ENCODE peak calls at places on chromosomes 11 and 22, in six cellular contexts. N is K562, S is HepG2, L is endothelial cell of umbilical vein, U is GM12878, C is NB4. W is an unnamed sample.
A peak's percentile ranks its signal among the peaks of the same experiment; 100 is the strongest.

GRCh38 chr11:66739983-66740382 is 11.0 kb upstream of the SPTBN2 start:
- DNase-seq in L (peak; percentile 58), U (no peak), C (no peak), S (no peak), N (no peak), W (no peak)

GRCh38 chr11:74468521-74469280 is 1.4 kb upstream of the KCNE3 start:
- DNase-seq in L (no peak), S (no peak), U (no peak), C (no peak), N (no peak), W (no peak)

GRCh38 chr11:126123686-126124085 is 61.0 kb upstream of the CDON start:
- DNase-seq in L (no peak), N (no peak), S (no peak), U (no peak), C (peak; percentile 67), W (no peak)

GRCh38 chr11:955154-956049 is 29.7 kb downstream of the AP2A2 start:
- DNase-seq in N (no peak), U (no peak), C (no peak), S (no peak), L (no peak), W (no peak)

GRCh38 chr11:20451568-20451967 is 64.1 kb downstream of the PRMT3 start:
- DNase-seq in N (no peak), U (no peak), S (no peak), C (peak; percentile 14), L (no peak), W (no peak)

GRCh38 chr11:118202599-118203422 is 22.0 kb downstream of the JAML start:
- DNase-seq in N (no peak), S (peak; percentile 94), L (no peak), C (no peak), U (no peak), W (no peak)

GRCh38 chr11:93829598-93829997 is 20.8 kb downstream of the VSTM5 start:
- DNase-seq in C (no peak), S (no peak), U (no peak), N (no peak), L (no peak), W (no peak)

GRCh38 chr11:22459053-22459452 is 120.9 kb downstream of the SLC17A6 start:
- DNase-seq in S (no peak), U (no peak), C (no peak), N (no peak), L (peak; percentile 83), W (no peak)

GRCh38 chr11:11669447-11669846 is 47.6 kb upstream of the GALNT18 start:
- DNase-seq in C (no peak), U (no peak), N (no peak), S (no peak), L (no peak), W (no peak)

GRCh38 chr11:69344570-69345145 is 50.7 kb downstream of the MYEOV start:
- DNase-seq in S (no peak), L (no peak), C (no peak), N (no peak), U (no peak), W (no peak)

GRCh38 chr11:63553759-63554158 is 9.4 kb downstream of the PLAAT2 start:
- DNase-seq in L (no peak), N (no peak), C (peak; percentile 70), U (no peak), S (no peak), W (no peak)

GRCh38 chr11:87384078-87384729 is 346.5 kb downstream of the TMEM135 start:
- DNase-seq in C (no peak), N (no peak), L (no peak), U (no peak), S (no peak), W (no peak)

GRCh38 chr11:118928870-118929495 is 3.3 kb upstream of the BCL9L start:
- DNase-seq in S (peak; percentile 36), L (peak; percentile 79), N (peak; percentile 58), C (no peak), U (no peak), W (no peak)

GRCh38 chr22:20853236-20853660 is 5.4 kb downstream of the PI4KA start:
- DNase-seq in S (no peak), C (no peak), U (no peak), L (no peak), N (peak; percentile 68), W (no peak)

GRCh38 chr11:28463826-28464225 is 355.6 kb downstream of the METTL15 start:
- DNase-seq in N (no peak), S (no peak), C (no peak), U (no peak), L (no peak), W (no peak)

GRCh38 chr11:76770642-76771445 is 12.3 kb upstream of the TSKU start:
- DNase-seq in L (no peak), C (peak; percentile 42), S (peak; percentile 69), U (no peak), N (no peak), W (peak; percentile 98)

GRCh38 chr11:107581147-107581546 is 9.8 kb upstream of the ELMOD1 start:
- DNase-seq in U (no peak), N (no peak), L (no peak), S (no peak), C (no peak), W (no peak)

GRCh38 chr22:48379371-48379770 is 1448.3 kb downstream of the BRD1 start:
- DNase-seq in S (no peak), U (no peak), L (no peak), C (no peak), N (no peak), W (no peak)

GRCh38 chr11:66686801-66687750 is 9.4 kb upstream of the RBM4B start:
- DNase-seq in S (no peak), U (no peak), L (no peak), N (no peak), C (no peak), W (no peak)

GRCh38 chr11:17371614-17372013 is 16.8 kb downstream of the KCNJ11 start:
- DNase-seq in S (no peak), C (peak; percentile 59), L (no peak), N (peak; percentile 64), U (no peak), W (peak; percentile 58)

GRCh38 chr11:121067026-121067425 is 34.0 kb upstream of the TECTA start:
- DNase-seq in C (no peak), U (no peak), S (no peak), L (no peak), N (no peak), W (no peak)

GRCh38 chr11:2248242-2248641 is 22.1 kb downstream of the ASCL2 start:
- DNase-seq in S (no peak), N (no peak), C (no peak), L (no peak), U (no peak), W (no peak)

GRCh38 chr22:31451709-31452571 is 37.7 kb downstream of the EIF4ENIF1 start:
- DNase-seq in N (peak; percentile 27), U (peak; percentile 15), L (peak; percentile 59), S (peak; percentile 57), C (peak; percentile 54), W (peak; percentile 52)

GRCh38 chr11:86499723-86500129 is 125.0 kb downstream of the CCDC81 start:
- DNase-seq in S (peak; percentile 73), L (no peak), C (no peak), U (no peak), N (no peak), W (no peak)

GRCh38 chr22:43337385-43337784 is 5.8 kb downstream of the SCUBE1 start:
- DNase-seq in S (no peak), C (no peak), L (no peak), N (no peak), U (no peak), W (no peak)

GRCh38 chr11:69462106-69463045 is 19.1 kb upstream of the LINC01488 start:
- DNase-seq in C (no peak), S (no peak), N (no peak), U (no peak), L (no peak), W (no peak)

GRCh38 chr11:117239295-117239694 is 6.8 kb downstream of the RNF214 start:
- DNase-seq in N (no peak), C (peak; percentile 17), U (no peak), S (no peak), L (peak; percentile 59), W (peak; percentile 71)

GRCh38 chr11:46920709-46921108 is 2.4 kb upstream of the LRP4 start:
- DNase-seq in S (peak; percentile 29), N (no peak), C (no peak), U (no peak), L (peak; percentile 66), W (peak; percentile 63)

GRCh38 chr11:130849215-130849568 is 67.1 kb downstream of the SNX19 start:
- DNase-seq in L (no peak), N (no peak), U (no peak), C (no peak), S (no peak), W (no peak)
- TF ChIP-seq MYC in L (no peak), N (no peak), U (no peak), C (no peak), S (no peak), W (no peak)

GRCh38 chr22:37448521-37449150 is 21.4 kb upstream of the ELFN2 start:
- DNase-seq in C (no peak), U (no peak), L (no peak), N (no peak), S (no peak), W (no peak)
- TF ChIP-seq MYC in C (no peak), U (no peak), L (no peak), N (no peak), S (no peak), W (no peak)

DNA sequence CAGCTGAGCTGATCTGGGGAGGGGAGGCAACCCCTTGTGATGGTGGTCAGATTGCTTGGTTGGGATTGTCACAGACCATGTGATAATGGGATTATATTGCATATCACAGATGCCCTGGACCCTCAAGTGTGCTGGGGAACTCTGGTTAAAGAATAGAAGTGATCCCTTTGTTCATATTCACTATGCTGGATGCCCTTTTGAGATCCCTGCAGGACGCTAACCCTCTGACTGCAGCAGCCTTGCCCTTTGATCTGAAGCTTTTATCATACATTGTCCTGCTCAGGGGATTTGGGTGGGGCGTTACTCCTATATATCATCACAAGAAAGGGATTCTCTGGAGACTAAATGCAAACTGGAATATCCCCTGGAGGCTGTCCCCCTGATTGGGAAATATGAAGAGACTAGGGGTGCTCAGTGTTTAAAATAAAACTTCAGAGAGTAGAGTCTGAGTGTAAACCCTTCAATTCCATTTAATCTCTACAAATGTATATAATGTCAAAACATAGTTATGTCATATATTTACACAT is 77.0 kb upstream of the TOP3B start:
- DNase-seq in N (no peak), U (no peak), L (no peak), C (no peak), S (no peak), W (no peak)
- TF ChIP-seq MYC in N (peak; percentile 7), U (no peak), L (no peak), C (no peak), S (no peak), W (no peak)

GRCh38 chr11:34284836-34285235 is 73.0 kb downstream of the ABTB2 start:
- DNase-seq in S (no peak), U (no peak), N (no peak), C (no peak), L (no peak), W (no peak)
- TF ChIP-seq MYC in S (no peak), U (no peak), N (no peak), C (no peak), L (no peak), W (no peak)

GRCh38 chr22:46058591-46059519 is 81.9 kb upstream of the WNT7B start:
- DNase-seq in U (no peak), C (no peak), N (no peak), L (no peak), S (no peak), W (no peak)
- TF ChIP-seq MYC in U (no peak), C (no peak), N (no peak), L (no peak), S (no peak), W (no peak)